ENCODE peak calls at places on chromosomes 5 and 9, in seven cellular contexts. One of them, this sample, is unnamed. For H3K4me1, the result is how much of the 10 kb centered on the place peaks cover.

GRCh38 chr5:140351609-140352334 is 5.4 kb upstream of the HBEGF start:
- DNase-seq in A549: peak
- DNase-seq in endodermal cell: peak
- DNase-seq in ovary: no peak
- DNase-seq in pancreas: peak
- DNase-seq in mucosa of descending colon: peak
- DNase-seq in adrenal gland: peak
- DNase-seq in this sample: no peak

GRCh38 chr5:108078882-108079281 is 303.0 kb downstream of the FBXL17 start:
- DNase-seq in A549: no peak
- DNase-seq in endodermal cell: no peak
- DNase-seq in ovary: no peak
- DNase-seq in pancreas: no peak
- DNase-seq in mucosa of descending colon: no peak
- DNase-seq in adrenal gland: no peak
- DNase-seq in this sample: no peak

GRCh38 chr5:68180286-68181038 is 35.1 kb upstream of the PIK3R1 start:
- DNase-seq in A549: no peak
- DNase-seq in endodermal cell: no peak
- DNase-seq in ovary: no peak
- DNase-seq in pancreas: peak
- DNase-seq in mucosa of descending colon: peak
- DNase-seq in adrenal gland: no peak
- DNase-seq in this sample: no peak

GRCh38 chr9:31519011-31519410 is 865.4 kb upstream of the ACO1 start:
- DNase-seq in A549: no peak
- DNase-seq in endodermal cell: peak
- DNase-seq in ovary: no peak
- DNase-seq in pancreas: peak
- DNase-seq in mucosa of descending colon: no peak
- DNase-seq in adrenal gland: no peak
- DNase-seq in this sample: peak

GRCh38 chr5:54646285-54647101 is 128.9 kb downstream of the SNX18 start:
- DNase-seq in A549: peak
- DNase-seq in endodermal cell: peak
- DNase-seq in ovary: peak
- DNase-seq in pancreas: peak
- DNase-seq in mucosa of descending colon: peak
- DNase-seq in adrenal gland: peak
- DNase-seq in this sample: peak

GRCh38 chr5:170297589-170298462 is at the start of gene LCP2:
- DNase-seq in A549: no peak
- DNase-seq in endodermal cell: no peak
- DNase-seq in ovary: no peak
- DNase-seq in pancreas: no peak
- DNase-seq in mucosa of descending colon: peak
- DNase-seq in adrenal gland: no peak
- DNase-seq in this sample: no peak

GRCh38 chr5:65821966-65822365 is 100.0 kb downstream of the NLN start:
- DNase-seq in A549: no peak
- DNase-seq in endodermal cell: no peak
- DNase-seq in ovary: no peak
- DNase-seq in pancreas: no peak
- DNase-seq in mucosa of descending colon: no peak
- DNase-seq in adrenal gland: no peak
- DNase-seq in this sample: no peak

GRCh38 chr9:134212809-134213507 is 48.6 kb upstream of the RNU6ATAC start:
- DNase-seq in A549: no peak
- DNase-seq in endodermal cell: no peak
- DNase-seq in ovary: no peak
- DNase-seq in pancreas: no peak
- DNase-seq in mucosa of descending colon: no peak
- DNase-seq in adrenal gland: no peak
- DNase-seq in this sample: peak

GRCh38 chr5:72779520-72779919 is 36.9 kb upstream of the TNPO1 start:
- DNase-seq in A549: no peak
- DNase-seq in endodermal cell: no peak
- DNase-seq in ovary: no peak
- DNase-seq in pancreas: no peak
- DNase-seq in mucosa of descending colon: no peak
- DNase-seq in adrenal gland: no peak
- DNase-seq in this sample: no peak

GRCh38 chr9:124452841-124453585 is 2.8 kb downstream of the ADGRD2 start:
- DNase-seq in A549: no peak
- DNase-seq in endodermal cell: no peak
- DNase-seq in ovary: no peak
- DNase-seq in pancreas: no peak
- DNase-seq in mucosa of descending colon: no peak
- DNase-seq in adrenal gland: no peak
- DNase-seq in this sample: peak

GRCh38 chr5:117486879-117487391 is 912.3 kb upstream of the SEMA6A start:
- DNase-seq in A549: peak
- DNase-seq in endodermal cell: peak
- DNase-seq in ovary: no peak
- DNase-seq in pancreas: no peak
- DNase-seq in mucosa of descending colon: peak
- DNase-seq in adrenal gland: no peak
- DNase-seq in this sample: no peak

GRCh38 chr5:170380361-170380951 is 8.7 kb downstream of the KCNMB1 start:
- DNase-seq in A549: no peak
- DNase-seq in endodermal cell: no peak
- DNase-seq in ovary: no peak
- DNase-seq in pancreas: no peak
- DNase-seq in mucosa of descending colon: no peak
- DNase-seq in adrenal gland: no peak
- DNase-seq in this sample: no peak

DNA sequence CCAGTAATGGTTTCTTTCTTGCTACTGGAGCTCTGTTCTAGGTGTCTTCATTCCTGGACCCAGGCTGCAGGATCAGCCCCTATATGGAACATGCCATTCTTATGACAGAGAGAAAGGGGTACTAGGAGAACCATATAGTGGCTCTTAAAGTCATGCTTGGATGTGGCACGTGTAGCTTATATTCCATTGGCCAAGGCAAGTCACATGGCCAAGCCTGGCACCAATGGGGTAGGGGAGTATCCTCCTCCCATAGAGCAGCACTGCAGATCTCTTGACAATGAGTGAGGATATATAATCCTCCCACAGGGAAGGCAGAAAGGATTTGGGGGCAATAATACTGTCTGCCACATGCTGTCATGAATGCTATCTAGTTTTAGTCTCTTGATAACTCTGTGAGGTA is 193.3 kb downstream of the PALM2AKAP2 start:
- DNase-seq in A549: no peak
- DNase-seq in endodermal cell: peak
- DNase-seq in ovary: no peak
- DNase-seq in pancreas: no peak
- DNase-seq in mucosa of descending colon: no peak
- DNase-seq in adrenal gland: no peak
- DNase-seq in this sample: no peak
- H3K4me1 ChIP-seq in A549: under half
- H3K4me1 ChIP-seq in endodermal cell: under half
- H3K4me1 ChIP-seq in ovary: under half
- H3K4me1 ChIP-seq in pancreas: under half
- H3K4me1 ChIP-seq in mucosa of descending colon: under half
- H3K4me1 ChIP-seq in adrenal gland: under half
- H3K4me1 ChIP-seq in this sample: under half

GRCh38 chr5:136225796-136226195 is 32.8 kb upstream of the SMIM32 start:
- DNase-seq in A549: no peak
- DNase-seq in endodermal cell: no peak
- DNase-seq in ovary: no peak
- DNase-seq in pancreas: no peak
- DNase-seq in mucosa of descending colon: no peak
- DNase-seq in adrenal gland: no peak
- DNase-seq in this sample: no peak
- H3K4me3 ChIP-seq in A549: no peak
- H3K4me3 ChIP-seq in endodermal cell: no peak
- H3K4me3 ChIP-seq in ovary: no peak
- H3K4me3 ChIP-seq in pancreas: no peak
- H3K4me3 ChIP-seq in mucosa of descending colon: no peak
- H3K4me3 ChIP-seq in adrenal gland: no peak
- H3K4me3 ChIP-seq in this sample: no peak

DNA sequence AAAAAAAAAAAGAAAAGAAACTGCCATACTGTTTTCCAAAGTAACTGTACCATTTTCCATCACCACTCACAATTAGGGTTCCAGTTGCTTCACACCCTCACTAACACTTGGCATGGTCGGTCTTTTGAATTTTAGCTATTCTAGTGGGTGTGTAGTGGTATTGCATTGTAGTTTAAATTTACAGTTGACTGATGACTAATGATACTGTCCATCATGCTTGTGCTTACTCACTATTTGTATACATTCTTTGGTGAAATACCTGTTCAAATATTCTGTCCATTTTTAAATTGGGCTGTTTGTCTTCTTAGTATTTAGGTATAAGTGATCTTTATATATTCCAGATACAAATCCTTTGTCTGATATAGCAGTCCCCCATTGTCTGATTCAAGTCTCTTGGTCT is 36.2 kb upstream of the ZNF169 start:
- DNase-seq in A549: no peak
- DNase-seq in endodermal cell: no peak
- DNase-seq in ovary: no peak
- DNase-seq in pancreas: no peak
- DNase-seq in mucosa of descending colon: no peak
- DNase-seq in adrenal gland: no peak
- DNase-seq in this sample: no peak
- H3K4me1 ChIP-seq in A549: under half
- H3K4me1 ChIP-seq in endodermal cell: under half
- H3K4me1 ChIP-seq in ovary: under half
- H3K4me1 ChIP-seq in pancreas: under half
- H3K4me1 ChIP-seq in mucosa of descending colon: under half
- H3K4me1 ChIP-seq in adrenal gland: under half
- H3K4me1 ChIP-seq in this sample: under half

GRCh38 chr5:135030691-135031145 is 3.3 kb downstream of the PITX1 start:
- DNase-seq in A549: no peak
- DNase-seq in endodermal cell: no peak
- DNase-seq in ovary: no peak
- DNase-seq in pancreas: no peak
- DNase-seq in mucosa of descending colon: no peak
- DNase-seq in adrenal gland: no peak
- DNase-seq in this sample: no peak
- H3K4me3 ChIP-seq in A549: no peak
- H3K4me3 ChIP-seq in endodermal cell: peak
- H3K4me3 ChIP-seq in ovary: no peak
- H3K4me3 ChIP-seq in pancreas: peak
- H3K4me3 ChIP-seq in mucosa of descending colon: no peak
- H3K4me3 ChIP-seq in adrenal gland: no peak
- H3K4me3 ChIP-seq in this sample: no peak

GRCh38 chr5:119274024-119274766 is 81.6 kb upstream of the TNFAIP8 start:
- DNase-seq in A549: peak
- DNase-seq in endodermal cell: no peak
- DNase-seq in ovary: no peak
- DNase-seq in pancreas: no peak
- DNase-seq in mucosa of descending colon: peak
- DNase-seq in adrenal gland: no peak
- DNase-seq in this sample: no peak
- H3K4me1 ChIP-seq in A549: half or more
- H3K4me1 ChIP-seq in endodermal cell: under half
- H3K4me1 ChIP-seq in ovary: under half
- H3K4me1 ChIP-seq in pancreas: under half
- H3K4me1 ChIP-seq in mucosa of descending colon: under half
- H3K4me1 ChIP-seq in adrenal gland: under half
- H3K4me1 ChIP-seq in this sample: under half

GRCh38 chr5:128534729-128535128 is 3.3 kb downstream of the FBN2 start:
- DNase-seq in A549: no peak
- DNase-seq in endodermal cell: no peak
- DNase-seq in ovary: no peak
- DNase-seq in pancreas: no peak
- DNase-seq in mucosa of descending colon: no peak
- DNase-seq in adrenal gland: peak
- DNase-seq in this sample: no peak
- H3K4me3 ChIP-seq in A549: no peak
- H3K4me3 ChIP-seq in endodermal cell: no peak
- H3K4me3 ChIP-seq in ovary: no peak
- H3K4me3 ChIP-seq in pancreas: no peak
- H3K4me3 ChIP-seq in mucosa of descending colon: no peak
- H3K4me3 ChIP-seq in adrenal gland: no peak
- H3K4me3 ChIP-seq in this sample: no peak